ENCODE peak calls at places on chromosomes 16 and 17, in ten cellular contexts. E is ACHN; T is GOT3; X is fibroblast of the conjunctiva; D is Kasumi-1; Y is activated CD4-positive, alpha-beta T cell treated with anti-CD3 and anti-CD28 coated beads, Interleukin-2, amount 10 ng/mL, durations not matched to agents 7 days and 5 days; C is NCI-H446; V is kidney epithelial cell; Z is fibroblast of lung; G is mucosa of gallbladder. S is an unnamed sample.

GRCh38 chr17:68700391-68700790 is 99.2 kb upstream of the FAM20A start:
- DNase-seq in E (no peak), Y (no peak), T (no peak), X (no peak), G (no peak), V (no peak), C (no peak), D (no peak), Z (no peak), S (no peak)

GRCh38 chr17:75468779-75469373 is 12.4 kb downstream of the TMEM94 start:
- DNase-seq in C (no peak), V (no peak), D (no peak), E (no peak), T (no peak), Y (no peak), X (no peak), Z (no peak), G (no peak), S (no peak)

GRCh38 chr16:48277158-48277557 is 29.8 kb upstream of the ABCC11 start:
- DNase-seq in D (no peak), C (no peak), G (peak; percentile 70), V (no peak), T (no peak), X (no peak), Y (no peak), Z (no peak), E (no peak), S (no peak)

GRCh38 chr17:53353919-53354351 is 468.8 kb upstream of the KIF2B start:
- DNase-seq in T (no peak), Y (no peak), G (no peak), V (no peak), D (no peak), E (no peak), X (peak; percentile 4), Z (peak; percentile 2), C (peak; percentile 93), S (peak; percentile 25)

GRCh38 chr17:4944163-4944553 is 4.1 kb downstream of the RNF167 start:
- DNase-seq in D (peak; percentile 67), C (no peak), V (no peak), T (no peak), Z (no peak), Y (peak; percentile 82), E (no peak), X (no peak), G (no peak), S (no peak)

GRCh38 chr16:85579883-85580607 is 33.1 kb upstream of the GSE1 start:
- DNase-seq in C (no peak), X (no peak), T (no peak), D (no peak), Y (no peak), G (no peak), Z (no peak), V (no peak), E (no peak), S (no peak)

GRCh38 chr16:84922351-84923135 is 88.8 kb downstream of the ZDHHC7 start:
- DNase-seq in G (peak; percentile 74), T (no peak), C (no peak), D (no peak), E (no peak), Z (no peak), X (no peak), Y (no peak), V (no peak), S (no peak)

GRCh38 chr17:78127888-78128615 is 503 bp downstream of the TMC6 start:
- DNase-seq in D (no peak), T (no peak), V (no peak), Y (no peak), X (no peak), Z (no peak), G (no peak), C (no peak), E (no peak), S (peak; percentile 45)

GRCh38 chr16:27980076-27980775 is 83.3 kb downstream of the GSG1L start:
- DNase-seq in Z (no peak), V (no peak), G (no peak), D (no peak), T (no peak), Y (no peak), E (no peak), X (no peak), C (peak; percentile 77), S (no peak)

GRCh38 chr17:1724351-1724868 is at the start of gene WDR81:
- DNase-seq in C (no peak), Z (peak; percentile 81), T (peak; percentile 50), X (peak; percentile 67), Y (peak; percentile 91), E (peak; percentile 82), V (no peak), D (peak; percentile 58), G (peak; percentile 94), S (peak; percentile 88)

GRCh38 chr16:66408181-66409048 is 18.7 kb upstream of the BEAN1 start:
- DNase-seq in C (no peak), Z (peak; percentile 88), D (peak; percentile 62), Y (peak; percentile 56), X (peak; percentile 3), T (no peak), E (peak; percentile 79), V (peak; percentile 88), G (peak; percentile 56), S (peak; percentile 70)

GRCh38 chr17:75153854-75154194 is 488 bp downstream of the JPT1 start:
- DNase-seq in Y (peak; percentile 34), E (peak; percentile 19), Z (no peak), D (no peak), C (no peak), V (no peak), X (no peak), G (peak; percentile 17), T (no peak), S (peak; percentile 49)

GRCh38 chr17:27950995-27951394 is 57.8 kb upstream of the LYRM9 start:
- DNase-seq in V (no peak), Z (no peak), E (no peak), C (no peak), Y (no peak), G (no peak), T (no peak), X (no peak), D (no peak), S (no peak)

GRCh38 chr17:78342438-78343098 is 17.3 kb downstream of the SOCS3 start:
- DNase-seq in V (no peak), Z (peak; percentile 96), X (peak; percentile 77), D (peak; percentile 46), G (peak; percentile 37), E (peak; percentile 94), Y (no peak), C (no peak), T (peak; percentile 72), S (peak; percentile 37)

GRCh38 chr17:19249681-19250080 is 12.5 kb downstream of the EPN2 start:
- DNase-seq in G (no peak), V (no peak), E (no peak), C (no peak), Y (no peak), T (no peak), X (no peak), Z (peak; percentile 79), D (no peak), S (no peak)

GRCh38 chr17:57380055-57380356 is 123.7 kb downstream of the MSI2 start:
- DNase-seq in G (no peak), T (no peak), Z (no peak), C (no peak), Y (no peak), D (no peak), V (no peak), E (no peak), X (no peak), S (no peak)

GRCh38 chr17:19805006-19805405 is 56.9 kb upstream of the ALDH3A1 start:
- DNase-seq in D (no peak), Y (no peak), V (no peak), Z (no peak), G (no peak), T (no peak), E (no peak), X (no peak), C (no peak), S (no peak)

GRCh38 chr16:85492617-85492957 is 120.5 kb upstream of the GSE1 start:
- DNase-seq in G (no peak), T (no peak), E (no peak), X (no peak), Z (no peak), C (no peak), D (no peak), V (no peak), Y (no peak), S (no peak)

GRCh38 chr17:62720126-62720850 is 87.8 kb downstream of the MARCHF10 start:
- DNase-seq in T (no peak), Z (peak; percentile 42), X (no peak), G (no peak), Y (no peak), C (no peak), D (peak; percentile 56), V (peak; percentile 82), E (peak; percentile 73), S (no peak)

GRCh38 chr16:79134300-79134699 is 466.2 kb downstream of the MAF start:
- DNase-seq in D (no peak), T (no peak), C (no peak), X (no peak), V (no peak), E (no peak), Y (no peak), G (no peak), Z (no peak), S (no peak)

GRCh38 chr17:79874329-79874981 is 35.2 kb upstream of the CBX4 start:
- DNase-seq in E (peak; percentile 55), G (no peak), D (peak; percentile 56), X (no peak), V (no peak), T (no peak), Y (peak; percentile 51), Z (peak; percentile 20), C (no peak), S (peak; percentile 75)

GRCh38 chr17:77375917-77376651 is 235.3 kb downstream of the SEC14L1 start:
- DNase-seq in T (no peak), E (no peak), Y (peak; percentile 83), V (no peak), D (no peak), C (no peak), X (peak; percentile 53), Z (peak; percentile 91), G (no peak), S (no peak)

GRCh38 chr16:10122546-10122945 is 59.7 kb downstream of the GRIN2A start:
- DNase-seq in V (no peak), D (no peak), Z (peak; percentile 42), G (no peak), X (no peak), C (no peak), T (no peak), E (peak; percentile 37), Y (no peak), S (peak; percentile 18)

GRCh38 chr17:75570034-75570676 is 17.4 kb upstream of the MYO15B start:
- DNase-seq in Z (no peak), V (no peak), E (no peak), C (no peak), T (no peak), G (no peak), D (no peak), Y (no peak), X (no peak), S (no peak)

GRCh38 chr17:73798111-73798748 is 154.0 kb upstream of the SDK2 start:
- DNase-seq in Y (no peak), C (peak; percentile 58), E (peak; percentile 97), D (no peak), X (peak; percentile 96), V (peak; percentile 90), T (peak; percentile 66), Z (peak; percentile 94), G (peak; percentile 81), S (no peak)

GRCh38 chr16:15032547-15033308 is 23.1 kb downstream of the NTAN1 start:
- DNase-seq in G (no peak), Z (peak; percentile 48), V (no peak), C (no peak), X (no peak), E (peak; percentile 62), Y (no peak), D (peak; percentile 27), T (no peak), S (peak; percentile 79)